ENCODE peak calls at places on chromosomes 7 and 10, in four cellular contexts. S is spleen; X is HCEC 1CT; U is stimulated activated CD4-positive, alpha-beta T cell treated with anti-CD3 and anti-CD28 coated beads, Interleukin-15, amount 100 ng/mL, for 24 hours. O is an unnamed sample.

GRCh38 chr7:100829150-100829716 is 1.9 kb upstream of the EPHB4 start:
- DNase-seq in S (peak), X (no peak), U (no peak), O (no peak)

GRCh38 chr7:26900283-26900682 is 35.9 kb upstream of the SKAP2 start:
- DNase-seq in S (no peak), U (no peak), X (no peak), O (no peak)

GRCh38 chr10:31069411-31069810 is 37.7 kb upstream of the ZNF438 start:
- DNase-seq in U (no peak), X (no peak), S (no peak), O (no peak)

GRCh38 chr10:103188853-103189252 is 4.2 kb downstream of the NT5C2 start:
- DNase-seq in X (no peak), U (no peak), S (no peak), O (peak)

GRCh38 chr10:64039208-64039607 is 518.0 kb downstream of the REEP3 start:
- DNase-seq in X (no peak), S (no peak), U (no peak), O (no peak)

GRCh38 chr7:2792240-2792639 is 51.9 kb downstream of the GNA12 start:
- DNase-seq in S (no peak), X (no peak), U (no peak), O (no peak)

GRCh38 chr10:13351340-13351915 is 3.3 kb upstream of the SEPHS1 start:
- DNase-seq in U (peak), X (no peak), S (no peak), O (no peak)

GRCh38 chr10:21600804-21601512 is 66.9 kb downstream of the MLLT10 start:
- DNase-seq in U (no peak), S (no peak), X (no peak), O (no peak)

GRCh38 chr10:124545756-124546369 is 84.2 kb downstream of the LHPP start:
- DNase-seq in X (no peak), U (no peak), S (no peak), O (no peak)

GRCh38 chr7:25762511-25763119 is 389.4 kb upstream of the NFE2L3 start:
- DNase-seq in S (no peak), U (no peak), X (no peak), O (no peak)

GRCh38 chr7:1855396-1856160 is 185.5 kb downstream of the ELFN1 start:
- DNase-seq in X (no peak), S (peak), U (no peak), O (no peak)

GRCh38 chr10:42646692-42647640 is 8.6 kb upstream of the ZNF33B start:
- DNase-seq in S (no peak), U (no peak), X (no peak), O (no peak)

GRCh38 chr7:101208794-101209193 is 8.0 kb upstream of the MOGAT3 start:
- DNase-seq in U (no peak), X (no peak), S (no peak), O (no peak)

GRCh38 chr10:120963053-120963533 is 111.9 kb downstream of the WDR11 start:
- DNase-seq in X (no peak), S (no peak), U (no peak), O (no peak)

GRCh38 chr7:148699772-148700629 is 1.3 kb downstream of the CUL1 start:
- DNase-seq in U (no peak), X (peak), S (no peak), O (peak)

GRCh38 chr10:131354380-131354779 is 42.9 kb upstream of the TCERG1L start:
- DNase-seq in S (no peak), X (no peak), U (no peak), O (no peak)

GRCh38 chr10:24416248-24416647 is 207.3 kb downstream of the KIAA1217 start:
- DNase-seq in U (no peak), S (no peak), X (no peak), O (no peak)

GRCh38 chr7:127973797-127974196 is 57.4 kb downstream of the LRRC4 start:
- DNase-seq in X (no peak), U (no peak), S (no peak), O (no peak)

GRCh38 chr10:971150-971542 is 17.1 kb upstream of the GTPBP4 start:
- DNase-seq in U (no peak), X (peak), S (no peak), O (peak)

GRCh38 chr10:23412223-23412622 is 26.7 kb upstream of the OTUD1 start:
- DNase-seq in X (peak), U (peak), S (no peak), O (peak)

GRCh38 chr7:3244241-3244814 is 56.7 kb upstream of the SDK1 start:
- DNase-seq in X (peak), S (no peak), U (no peak), O (peak)

GRCh38 chr10:63241898-63242297 is 108.8 kb downstream of the NRBF2 start:
- DNase-seq in U (no peak), S (no peak), X (no peak), O (no peak)

GRCh38 chr10:103895458-103896186 is 22.4 kb downstream of the STN1 start:
- DNase-seq in X (peak), S (no peak), U (peak), O (peak)

GRCh38 chr10:70765794-70766594 is 19.2 kb downstream of the TBATA start:
- DNase-seq in S (peak), X (no peak), U (no peak), O (no peak)

GRCh38 chr7:20438665-20439376 is 108.1 kb downstream of the ITGB8 start:
- DNase-seq in U (no peak), S (no peak), X (no peak), O (no peak)

GRCh38 chr10:73044378-73045285 is 52.0 kb downstream of the P4HA1 start:
- DNase-seq in S (no peak), X (peak), U (no peak), O (peak)